ENCODE peak calls at places on chromosomes 7 and 10, in six cellular contexts. One of them, this sample, is unnamed.

GRCh38 chr10:122019414-122019975 is 30.5 kb downstream of the TACC2 start:
- DNase-seq in progenitor cell of endocrine pancreas: no peak
- DNase-seq in NCI-H460: peak; percentile 36
- DNase-seq in brain microvascular endothelial cell: no peak
- DNase-seq in WTC11: peak; percentile 29
- DNase-seq in dermis blood vessel endothelial cell: no peak
- DNase-seq in this sample: no peak

GRCh38 chr10:28788252-28788651 is 110.9 kb downstream of the BAMBI start:
- DNase-seq in progenitor cell of endocrine pancreas: no peak
- DNase-seq in NCI-H460: no peak
- DNase-seq in brain microvascular endothelial cell: no peak
- DNase-seq in WTC11: no peak
- DNase-seq in dermis blood vessel endothelial cell: no peak
- DNase-seq in this sample: no peak

GRCh38 chr10:43793714-43794113 is 145.0 kb upstream of the ZNF32 start:
- DNase-seq in progenitor cell of endocrine pancreas: no peak
- DNase-seq in NCI-H460: no peak
- DNase-seq in brain microvascular endothelial cell: no peak
- DNase-seq in WTC11: no peak
- DNase-seq in dermis blood vessel endothelial cell: no peak
- DNase-seq in this sample: no peak

GRCh38 chr7:44971991-44972441 is 6.8 kb downstream of the MYO1G start:
- DNase-seq in progenitor cell of endocrine pancreas: no peak
- DNase-seq in NCI-H460: no peak
- DNase-seq in brain microvascular endothelial cell: no peak
- DNase-seq in WTC11: no peak
- DNase-seq in dermis blood vessel endothelial cell: no peak
- DNase-seq in this sample: no peak

GRCh38 chr7:7274782-7275181 is 92.4 kb downstream of the C1GALT1 start:
- DNase-seq in progenitor cell of endocrine pancreas: no peak
- DNase-seq in NCI-H460: no peak
- DNase-seq in brain microvascular endothelial cell: peak; percentile 9
- DNase-seq in WTC11: no peak
- DNase-seq in dermis blood vessel endothelial cell: no peak
- DNase-seq in this sample: no peak

GRCh38 chr10:97713828-97714400 is 384 bp downstream of the MARVELD1 start:
- DNase-seq in progenitor cell of endocrine pancreas: peak; percentile 44
- DNase-seq in NCI-H460: peak; percentile 60
- DNase-seq in brain microvascular endothelial cell: peak; percentile 53
- DNase-seq in WTC11: peak; percentile 67
- DNase-seq in dermis blood vessel endothelial cell: peak; percentile 86
- DNase-seq in this sample: peak; percentile 84

GRCh38 chr7:30771859-30772429 is 727 bp downstream of the MINDY4 start:
- DNase-seq in progenitor cell of endocrine pancreas: no peak
- DNase-seq in NCI-H460: no peak
- DNase-seq in brain microvascular endothelial cell: no peak
- DNase-seq in WTC11: no peak
- DNase-seq in dermis blood vessel endothelial cell: peak; percentile 23
- DNase-seq in this sample: no peak

GRCh38 chr10:103789141-103789540 is 66.2 kb downstream of the SH3PXD2A start:
- DNase-seq in progenitor cell of endocrine pancreas: no peak
- DNase-seq in NCI-H460: no peak
- DNase-seq in brain microvascular endothelial cell: no peak
- DNase-seq in WTC11: no peak
- DNase-seq in dermis blood vessel endothelial cell: no peak
- DNase-seq in this sample: no peak

GRCh38 chr10:87094373-87095240 is at the start of the genes GLUD1 and SHLD2:
- DNase-seq in progenitor cell of endocrine pancreas: peak; percentile 79
- DNase-seq in NCI-H460: peak; percentile 88
- DNase-seq in brain microvascular endothelial cell: peak; percentile 69
- DNase-seq in WTC11: peak; percentile 92
- DNase-seq in dermis blood vessel endothelial cell: peak; percentile 92
- DNase-seq in this sample: peak; percentile 92

GRCh38 chr10:101234333-101234732 is 5.1 kb upstream of the LBX1 start:
- DNase-seq in progenitor cell of endocrine pancreas: no peak
- DNase-seq in NCI-H460: no peak
- DNase-seq in brain microvascular endothelial cell: no peak
- DNase-seq in WTC11: no peak
- DNase-seq in dermis blood vessel endothelial cell: no peak
- DNase-seq in this sample: no peak